ENCODE peak calls at places on chromosomes 7 and 10, in nine cellular contexts. One of them, this sample, is unnamed.

GRCh38 chr7:130135208-130136205 is 65.2 kb downstream of the KLHDC10 start:
- DNase-seq in T1000: no peak
- DNase-seq in Calu3: no peak
- DNase-seq in Peyer's patch: no peak
- DNase-seq in H7: no peak
- DNase-seq in GM10248: no peak
- DNase-seq in stimulated activated CD4-positive, alpha-beta T cell treated with anti-CD3 and anti-CD28 coated beads, Interleukin-1b, Interleukin-23, amount 100 ng/mL, for 24 hours: no peak
- DNase-seq in left cardiac atrium: no peak
- DNase-seq in spleen: no peak
- DNase-seq in this sample: no peak

GRCh38 chr10:102775201-102775972 is 31.6 kb downstream of the WBP1L start:
- DNase-seq in left cardiac atrium: peak; percentile 82
- DNase-seq in Peyer's patch: no peak
- DNase-seq in H7: no peak
- DNase-seq in T1000: no peak
- DNase-seq in stimulated activated CD4-positive, alpha-beta T cell treated with anti-CD3 and anti-CD28 coated beads, Interleukin-1b, Interleukin-23, amount 100 ng/mL, for 24 hours: no peak
- DNase-seq in spleen: no peak
- DNase-seq in Calu3: no peak
- DNase-seq in GM10248: no peak
- DNase-seq in this sample: no peak

GRCh38 chr7:65812281-65812680 is 60.6 kb upstream of the VKORC1L1 start:
- DNase-seq in left cardiac atrium: no peak
- DNase-seq in spleen: no peak
- DNase-seq in Peyer's patch: no peak
- DNase-seq in GM10248: no peak
- DNase-seq in T1000: no peak
- DNase-seq in stimulated activated CD4-positive, alpha-beta T cell treated with anti-CD3 and anti-CD28 coated beads, Interleukin-1b, Interleukin-23, amount 100 ng/mL, for 24 hours: no peak
- DNase-seq in H7: no peak
- DNase-seq in Calu3: no peak
- DNase-seq in this sample: no peak

GRCh38 chr7:5681979-5682546 is 99.4 kb downstream of the RNF216 start:
- DNase-seq in T1000: no peak
- DNase-seq in GM10248: peak; percentile 55
- DNase-seq in left cardiac atrium: no peak
- DNase-seq in Peyer's patch: no peak
- DNase-seq in Calu3: no peak
- DNase-seq in spleen: no peak
- DNase-seq in H7: no peak
- DNase-seq in stimulated activated CD4-positive, alpha-beta T cell treated with anti-CD3 and anti-CD28 coated beads, Interleukin-1b, Interleukin-23, amount 100 ng/mL, for 24 hours: no peak
- DNase-seq in this sample: no peak

GRCh38 chr10:60446855-60447254 is 57.2 kb upstream of the ANK3 start:
- DNase-seq in H7: no peak
- DNase-seq in T1000: no peak
- DNase-seq in left cardiac atrium: no peak
- DNase-seq in spleen: no peak
- DNase-seq in Calu3: peak; percentile 63
- DNase-seq in Peyer's patch: no peak
- DNase-seq in GM10248: no peak
- DNase-seq in stimulated activated CD4-positive, alpha-beta T cell treated with anti-CD3 and anti-CD28 coated beads, Interleukin-1b, Interleukin-23, amount 100 ng/mL, for 24 hours: no peak
- DNase-seq in this sample: no peak

GRCh38 chr10:110641256-110641655 is 2.9 kb upstream of the RBM20 start:
- DNase-seq in stimulated activated CD4-positive, alpha-beta T cell treated with anti-CD3 and anti-CD28 coated beads, Interleukin-1b, Interleukin-23, amount 100 ng/mL, for 24 hours: peak; percentile 30
- DNase-seq in Peyer's patch: no peak
- DNase-seq in left cardiac atrium: peak; percentile 65
- DNase-seq in H7: peak; percentile 70
- DNase-seq in GM10248: no peak
- DNase-seq in spleen: no peak
- DNase-seq in Calu3: peak; percentile 11
- DNase-seq in T1000: no peak
- DNase-seq in this sample: no peak

GRCh38 chr10:43304687-43305333 is 37.9 kb upstream of the RASGEF1A start:
- DNase-seq in T1000: no peak
- DNase-seq in GM10248: peak; percentile 54
- DNase-seq in H7: peak; percentile 85
- DNase-seq in Calu3: peak; percentile 45
- DNase-seq in spleen: peak; percentile 92
- DNase-seq in stimulated activated CD4-positive, alpha-beta T cell treated with anti-CD3 and anti-CD28 coated beads, Interleukin-1b, Interleukin-23, amount 100 ng/mL, for 24 hours: peak; percentile 41
- DNase-seq in Peyer's patch: peak; percentile 86
- DNase-seq in left cardiac atrium: peak; percentile 83
- DNase-seq in this sample: no peak

GRCh38 chr10:51523440-51523839 is 176.0 kb downstream of the CSTF2T start:
- DNase-seq in Calu3: no peak
- DNase-seq in GM10248: no peak
- DNase-seq in T1000: no peak
- DNase-seq in Peyer's patch: no peak
- DNase-seq in H7: no peak
- DNase-seq in left cardiac atrium: no peak
- DNase-seq in spleen: no peak
- DNase-seq in stimulated activated CD4-positive, alpha-beta T cell treated with anti-CD3 and anti-CD28 coated beads, Interleukin-1b, Interleukin-23, amount 100 ng/mL, for 24 hours: no peak
- DNase-seq in this sample: no peak

GRCh38 chr7:36148422-36149065 is 4.5 kb upstream of the EEPD1 start:
- DNase-seq in H7: no peak
- DNase-seq in left cardiac atrium: no peak
- DNase-seq in Peyer's patch: no peak
- DNase-seq in GM10248: no peak
- DNase-seq in T1000: no peak
- DNase-seq in spleen: no peak
- DNase-seq in stimulated activated CD4-positive, alpha-beta T cell treated with anti-CD3 and anti-CD28 coated beads, Interleukin-1b, Interleukin-23, amount 100 ng/mL, for 24 hours: no peak
- DNase-seq in Calu3: no peak
- DNase-seq in this sample: no peak

GRCh38 chr7:105429746-105430612 is 41.3 kb upstream of the SRPK2 start:
- DNase-seq in T1000: no peak
- DNase-seq in stimulated activated CD4-positive, alpha-beta T cell treated with anti-CD3 and anti-CD28 coated beads, Interleukin-1b, Interleukin-23, amount 100 ng/mL, for 24 hours: peak; percentile 19
- DNase-seq in left cardiac atrium: peak; percentile 37
- DNase-seq in H7: no peak
- DNase-seq in Calu3: peak; percentile 50
- DNase-seq in GM10248: peak; percentile 52
- DNase-seq in Peyer's patch: no peak
- DNase-seq in spleen: no peak
- DNase-seq in this sample: peak; percentile 18

GRCh38 chr10:34449836-34450235 is 365.3 kb downstream of the PARD3 start:
- DNase-seq in Peyer's patch: no peak
- DNase-seq in GM10248: no peak
- DNase-seq in left cardiac atrium: no peak
- DNase-seq in T1000: no peak
- DNase-seq in H7: no peak
- DNase-seq in Calu3: no peak
- DNase-seq in spleen: no peak
- DNase-seq in stimulated activated CD4-positive, alpha-beta T cell treated with anti-CD3 and anti-CD28 coated beads, Interleukin-1b, Interleukin-23, amount 100 ng/mL, for 24 hours: no peak
- DNase-seq in this sample: no peak

GRCh38 chr7:30658471-30659074 is 23.7 kb downstream of the CRHR2 start:
- DNase-seq in left cardiac atrium: no peak
- DNase-seq in Calu3: no peak
- DNase-seq in T1000: no peak
- DNase-seq in Peyer's patch: peak; percentile 7
- DNase-seq in H7: no peak
- DNase-seq in GM10248: no peak
- DNase-seq in spleen: peak; percentile 31
- DNase-seq in stimulated activated CD4-positive, alpha-beta T cell treated with anti-CD3 and anti-CD28 coated beads, Interleukin-1b, Interleukin-23, amount 100 ng/mL, for 24 hours: no peak
- DNase-seq in this sample: no peak

GRCh38 chr10:81018898-81019890 is 481.5 kb downstream of the SH2D4B start:
- DNase-seq in Calu3: peak; percentile 52
- DNase-seq in stimulated activated CD4-positive, alpha-beta T cell treated with anti-CD3 and anti-CD28 coated beads, Interleukin-1b, Interleukin-23, amount 100 ng/mL, for 24 hours: no peak
- DNase-seq in H7: peak; percentile 30
- DNase-seq in Peyer's patch: no peak
- DNase-seq in GM10248: peak; percentile 43
- DNase-seq in spleen: no peak
- DNase-seq in T1000: peak; percentile 36
- DNase-seq in left cardiac atrium: no peak
- DNase-seq in this sample: no peak

This sample was measured in GM18507.